ENCODE peak calls at places on chromosomes 1 and 21, in five cellular contexts. H is H9, K is transverse colon, O is uterus, I is dorsolateral prefrontal cortex. R is an unnamed sample.

GRCh38 chr1:174194451-174194850 is 35.1 kb downstream of the RABGAP1L start:
- DNase-seq in H (no peak), K (no peak), O (no peak), I (no peak), R (no peak)

GRCh38 chr21:27581168-27581567 is 614.3 kb upstream of the ADAMTS5 start:
- DNase-seq in H (no peak), K (no peak), O (no peak), I (no peak), R (no peak)

GRCh38 chr1:12617901-12618660 is at the start of gene DHRS3:
- DNase-seq in H (peak), K (peak), O (peak), I (peak), R (peak)

GRCh38 chr1:59653968-59654367 is 160.8 kb upstream of the HOOK1 start:
- DNase-seq in H (no peak), K (no peak), O (no peak), I (no peak), R (no peak)

GRCh38 chr1:28364888-28365287 is 4.7 kb upstream of the PHACTR4 start:
- DNase-seq in H (no peak), K (no peak), O (no peak), I (no peak), R (no peak)

GRCh38 chr1:59289570-59289969 is 7.3 kb upstream of the FGGY start:
- DNase-seq in H (no peak), K (no peak), O (no peak), I (no peak), R (no peak)

GRCh38 chr1:239819075-239819474 is 272.6 kb upstream of the FMN2 start:
- DNase-seq in H (no peak), K (no peak), O (no peak), I (no peak), R (no peak)

GRCh38 chr21:32597205-32597604 is 11.9 kb upstream of the TCP10L start:
- DNase-seq in H (no peak), K (no peak), O (no peak), I (no peak), R (no peak)

GRCh38 chr1:153697191-153697872 is 18.8 kb downstream of the NPR1 start:
- DNase-seq in H (peak), K (no peak), O (peak), I (no peak), R (peak)

GRCh38 chr1:173253046-173253445 is 45.9 kb upstream of the TNFSF4 start:
- DNase-seq in H (no peak), K (no peak), O (no peak), I (no peak), R (no peak)

GRCh38 chr1:230681599-230681998 is 32.3 kb downstream of the AGT start:
- DNase-seq in H (no peak), K (no peak), O (no peak), I (no peak), R (no peak)

GRCh38 chr1:109873278-109874175 is 37.1 kb upstream of the CSF1 start:
- DNase-seq in H (no peak), K (no peak), O (no peak), I (no peak), R (no peak)

GRCh38 chr21:40567511-40567910 is 279.4 kb downstream of the DSCAM start:
- DNase-seq in H (no peak), K (no peak), O (no peak), I (no peak), R (no peak)

GRCh38 chr1:43531453-43531905 is 796 bp downstream of the PTPRF start:
- DNase-seq in H (no peak), K (peak), O (peak), I (no peak), R (no peak)

GRCh38 chr1:198623920-198624647 is 14.8 kb upstream of the PTPRC start:
- DNase-seq in H (no peak), K (no peak), O (no peak), I (no peak), R (no peak)

GRCh38 chr1:237270338-237270737 is 228.4 kb downstream of the RYR2 start:
- DNase-seq in H (no peak), K (no peak), O (no peak), I (no peak), R (no peak)

GRCh38 chr1:5495596-5496410 is 496.4 kb downstream of the NPHP4 start:
- DNase-seq in H (no peak), K (no peak), O (no peak), I (no peak), R (no peak)

GRCh38 chr1:66333463-66334232 is 200.3 kb upstream of the SGIP1 start:
- DNase-seq in H (no peak), K (peak), O (no peak), I (no peak), R (peak)

GRCh38 chr1:218383681-218384080 is 38.5 kb downstream of the TGFB2 start:
- DNase-seq in H (no peak), K (no peak), O (no peak), I (no peak), R (no peak)

GRCh38 chr21:31604591-31605190 is 54.8 kb upstream of the SOD1 start:
- DNase-seq in H (peak), K (peak), O (peak), I (peak), R (peak)

GRCh38 chr1:246592695-246593094 is 26.4 kb downstream of the CNST start:
- DNase-seq in H (no peak), K (no peak), O (no peak), I (no peak), R (no peak)

GRCh38 chr1:19185976-19186375 is 24.1 kb downstream of the UBR4 start:
- DNase-seq in H (no peak), K (no peak), O (no peak), I (no peak), R (no peak)

GRCh38 chr1:59033761-59034160 is 249.9 kb upstream of the JUN start:
- DNase-seq in H (no peak), K (no peak), O (no peak), I (no peak), R (no peak)

GRCh38 chr1:222924140-222924706 is 109.4 kb downstream of the DISP1 start:
- DNase-seq in H (no peak), K (no peak), O (no peak), I (no peak), R (no peak)

GRCh38 chr1:180188103-180188506 is 33.4 kb downstream of the QSOX1 start:
- DNase-seq in H (peak), K (peak), O (peak), I (peak), R (no peak)

GRCh38 chr1:248884632-248885295 is 21.3 kb upstream of the PGBD2 start:
- DNase-seq in H (no peak), K (no peak), O (no peak), I (no peak), R (no peak)

GRCh38 chr21:33265664-33266049 is 510 bp upstream of the IL10RB start:
- DNase-seq in H (peak), K (peak), O (no peak), I (no peak), R (peak)

GRCh38 chr1:155104605-155105534 is 22.8 kb upstream of the EFNA1 start:
- DNase-seq in H (no peak), K (no peak), O (no peak), I (no peak), R (no peak)

GRCh38 chr1:151968058-151968457 is 25.6 kb downstream of the S100A10 start:
- DNase-seq in H (peak), K (peak), O (no peak), I (no peak), R (no peak)

GRCh38 chr1:13620825-13621224 is 37.2 kb downstream of the PDPN start:
- DNase-seq in H (no peak), K (no peak), O (no peak), I (no peak), R (no peak)

GRCh38 chr1:88175631-88176226 is 508.3 kb upstream of the PKN2 start:
- DNase-seq in H (no peak), K (peak), O (no peak), I (peak), R (no peak)

GRCh38 chr1:65459397-65459768 is 38.9 kb downstream of the LEPR start:
- DNase-seq in H (no peak), K (no peak), O (no peak), I (peak), R (no peak)

GRCh38 chr21:42221581-42222345 is 2.8 kb downstream of the ABCG1 start:
- DNase-seq in H (no peak), K (no peak), O (no peak), I (no peak), R (no peak)

GRCh38 chr1:230330157-230330556 is 96.0 kb downstream of the PGBD5 start:
- DNase-seq in H (no peak), K (no peak), O (no peak), I (no peak), R (no peak)

GRCh38 chr1:199089393-199090122 is 450.7 kb downstream of the PTPRC start:
- DNase-seq in H (no peak), K (no peak), O (no peak), I (no peak), R (no peak)

GRCh38 chr1:68758666-68759209 is 261.9 kb upstream of the DEPDC1 start:
- DNase-seq in H (peak), K (no peak), O (no peak), I (no peak), R (no peak)

GRCh38 chr1:30283199-30283962 is 440.0 kb downstream of the MATN1 start:
- DNase-seq in H (no peak), K (no peak), O (no peak), I (no peak), R (no peak)

GRCh38 chr1:205950826-205951549 is 7.7 kb upstream of the SLC26A9 start:
- DNase-seq in H (no peak), K (no peak), O (no peak), I (no peak), R (peak)

GRCh38 chr1:241849345-241849695 is 1.3 kb downstream of the EXO1 start:
- DNase-seq in H (no peak), K (no peak), O (no peak), I (no peak), R (no peak)
- TF ChIP-seq CTCF in H (no peak), K (no peak), O (no peak), I (no peak), R (no peak)

DNA sequence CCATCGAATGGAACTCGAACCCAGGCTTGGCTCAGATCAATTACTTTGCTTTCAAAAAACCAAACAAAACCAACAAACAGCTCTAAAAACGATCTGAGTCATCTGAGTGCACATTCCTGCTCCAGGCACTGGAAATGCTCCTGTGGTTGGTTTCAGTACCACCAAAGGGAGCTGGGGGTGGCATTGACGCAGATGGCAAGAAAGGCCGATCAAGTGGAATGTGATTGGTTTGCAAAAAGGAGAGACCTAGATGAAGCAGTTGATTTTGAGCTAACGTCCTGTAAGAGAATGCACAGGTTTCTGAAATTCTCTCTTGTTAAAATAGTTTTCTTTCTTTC is 39.5 kb downstream of the PIK3CD start:
- DNase-seq in H (no peak), K (no peak), O (no peak), I (no peak), R (no peak)
- H3K27ac ChIP-seq in H (no peak), K (no peak), O (no peak), I (no peak), R (no peak)

GRCh38 chr1:22658385-22659163 is 5.5 kb downstream of the C1QB start:
- DNase-seq in H (no peak), K (no peak), O (no peak), I (no peak), R (no peak)
- TF ChIP-seq CTCF in H (peak), K (no peak), O (no peak), I (no peak), R (no peak)

GRCh38 chr1:212594640-212595039 is 13.9 kb upstream of the ATF3 start:
- DNase-seq in H (no peak), K (no peak), O (no peak), I (no peak), R (no peak)

GRCh38 chr1:212595229-212595628 is 13.3 kb upstream of the ATF3 start:
- DNase-seq in H (peak), K (no peak), O (no peak), I (no peak), R (no peak)

GRCh38 chr1:212595787-212596714 is 12.5 kb upstream of the ATF3 start:
- DNase-seq in H (no peak), K (peak), O (no peak), I (no peak), R (no peak)

GRCh38 chr1:212597495-212597894 is 11.1 kb upstream of the ATF3 start:
- DNase-seq in H (no peak), K (no peak), O (no peak), I (no peak), R (no peak)

DNA sequence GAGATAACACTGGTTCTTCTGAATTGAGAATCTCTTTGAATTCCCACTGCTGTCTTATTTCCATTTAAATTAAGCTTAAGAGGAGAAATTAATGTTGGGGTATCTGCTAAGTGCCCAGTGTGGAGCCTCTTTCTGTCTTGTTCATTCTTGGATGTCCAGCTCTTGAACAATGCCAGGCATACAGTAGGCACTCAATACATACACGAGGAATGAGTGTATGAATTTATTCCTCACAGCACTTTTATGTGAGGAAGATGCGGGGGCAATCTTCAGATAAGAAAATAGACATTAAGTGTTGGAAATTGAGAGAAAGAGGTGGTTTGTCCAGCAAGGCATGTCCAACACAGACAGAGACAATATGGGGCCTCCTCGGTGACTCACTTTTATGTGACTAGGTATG is 11.8 kb upstream of the ATF3 start:
- DNase-seq in H (no peak), K (no peak), O (no peak), I (no peak), R (no peak)
- H3K27ac ChIP-seq in H (no peak), K (peak), O (peak), I (no peak), R (no peak)

GRCh38 chr1:228240411-228241240 is 32.8 kb downstream of the OBSCN start:
- DNase-seq in H (no peak), K (no peak), O (no peak), I (no peak), R (no peak)

GRCh38 chr1:228236744-228237143 is 28.9 kb downstream of the OBSCN start:
- DNase-seq in H (peak), K (peak), O (no peak), I (no peak), R (no peak)

GRCh38 chr1:228238461-228238860 is 30.6 kb downstream of the OBSCN start:
- DNase-seq in H (no peak), K (no peak), O (no peak), I (no peak), R (no peak)

GRCh38 chr1:228241259-228241658 is 33.4 kb downstream of the OBSCN start:
- DNase-seq in H (no peak), K (no peak), O (no peak), I (no peak), R (no peak)

DNA sequence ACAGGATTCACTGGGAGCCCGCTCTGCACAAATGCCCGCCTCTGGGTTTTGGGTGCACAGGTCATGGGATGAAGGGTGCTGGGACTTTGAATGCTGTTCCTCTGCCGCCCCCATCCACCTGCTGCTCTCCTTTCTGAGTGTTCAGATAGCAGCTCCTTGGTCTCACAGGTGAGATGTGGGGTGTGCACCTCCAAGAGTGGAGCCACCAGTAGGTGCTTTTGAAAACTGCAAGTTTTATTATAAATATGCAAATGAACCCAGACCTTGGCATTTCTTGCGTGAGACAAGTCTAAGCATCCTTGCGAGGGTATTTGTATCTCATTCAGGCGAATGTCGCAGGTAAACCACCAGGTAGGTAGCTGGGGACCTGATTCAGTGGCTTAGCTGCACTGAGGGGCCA is 30.2 kb downstream of the OBSCN start:
- DNase-seq in H (no peak), K (no peak), O (no peak), I (no peak), R (no peak)
- TF ChIP-seq CTCF in H (no peak), K (no peak), O (no peak), I (no peak), R (no peak)

DNA sequence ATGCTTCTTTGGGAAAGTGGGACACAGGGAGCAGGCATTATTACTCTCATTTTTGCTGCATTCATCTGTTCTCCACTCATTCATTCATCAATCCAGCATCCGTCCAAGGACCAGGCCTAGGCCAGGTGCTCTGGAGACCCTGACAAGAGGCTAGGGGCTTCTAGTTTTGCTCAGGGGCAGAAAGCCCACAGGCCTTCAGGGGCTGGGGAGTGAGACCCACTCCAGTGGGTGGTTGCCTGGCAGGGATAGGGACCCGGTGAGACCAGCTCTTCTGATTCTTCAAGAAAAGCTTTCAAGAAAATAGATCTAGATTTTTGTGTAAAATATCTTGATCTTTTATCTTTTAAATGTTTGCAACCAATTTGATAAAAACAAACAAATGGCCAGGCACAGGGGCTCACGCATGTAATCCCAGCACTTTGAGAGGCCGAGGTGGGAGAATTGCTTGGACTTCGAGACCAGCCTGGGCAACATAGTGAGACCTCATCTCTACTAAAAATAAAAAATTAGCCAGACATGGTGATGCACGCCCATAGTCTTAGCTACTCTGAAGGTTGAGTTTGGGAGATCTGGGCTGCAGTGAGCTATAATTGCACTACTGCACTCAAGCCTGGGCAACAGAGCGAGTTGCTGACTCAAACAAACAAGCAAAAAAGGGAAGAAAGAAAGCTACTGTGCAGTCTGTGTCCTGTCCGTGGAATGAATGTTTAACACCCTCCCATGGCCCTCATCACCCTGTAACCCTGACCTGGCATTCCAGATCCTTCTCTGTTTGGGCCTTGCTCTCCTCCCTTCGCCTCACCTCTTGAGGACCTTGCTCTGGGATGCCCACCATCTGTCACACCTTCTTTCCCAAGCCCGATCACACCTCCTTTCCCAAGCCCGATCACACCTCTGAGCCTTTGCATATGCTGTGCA is 17.3 kb upstream of the LRP8 start:
- DNase-seq in H (peak), K (no peak), O (no peak), I (no peak), R (peak)
- H3K27ac ChIP-seq in H (no peak), K (no peak), O (no peak), I (no peak), R (no peak)

DNA sequence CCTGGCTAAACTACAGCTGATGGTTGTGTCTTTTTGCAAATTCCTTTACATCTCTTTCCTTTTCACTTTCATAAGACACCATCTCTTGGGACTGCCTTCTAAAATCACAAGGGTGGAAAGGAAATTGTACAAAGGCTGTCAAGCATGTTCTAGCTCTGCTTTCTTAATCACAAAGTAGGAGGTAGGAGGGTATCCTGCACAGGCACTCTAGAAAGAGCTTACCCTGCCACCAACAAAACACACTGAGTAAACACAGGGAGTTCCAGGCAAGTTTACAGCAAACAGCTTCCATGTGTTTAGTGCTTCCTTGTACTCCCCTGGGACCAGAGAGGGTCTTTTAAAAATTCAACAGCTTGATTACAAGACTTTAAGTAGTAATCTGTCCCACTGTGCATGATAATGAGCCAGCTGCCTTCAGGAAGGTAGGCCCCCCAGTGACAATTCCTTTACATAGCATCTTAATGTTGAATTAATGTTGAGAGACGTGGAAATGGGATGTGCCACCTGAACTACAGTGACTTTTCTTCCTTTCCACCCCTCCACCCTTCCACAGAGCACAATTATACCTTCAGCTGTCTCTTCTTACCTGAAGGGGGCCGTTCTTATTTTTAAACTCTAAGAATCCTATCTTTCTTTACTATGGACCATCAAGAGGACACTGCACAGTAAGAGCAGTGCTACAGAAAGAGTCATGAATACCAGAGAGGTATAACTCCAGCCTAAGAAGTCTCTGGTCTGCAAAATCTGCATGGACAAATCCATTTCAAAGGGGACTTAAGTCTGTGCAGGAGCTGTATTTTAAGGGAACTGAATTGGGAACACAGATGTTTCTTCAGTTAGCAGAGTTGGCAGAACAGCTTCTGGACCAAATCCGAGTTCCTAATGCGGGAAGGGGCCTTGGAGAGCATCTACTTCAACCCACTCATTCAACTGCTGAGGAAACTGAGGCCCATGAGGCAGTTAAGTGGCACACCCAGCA is 2.2 kb downstream of the PLPP3 start:
- DNase-seq in H (peak), K (no peak), O (no peak), I (no peak), R (peak)
- TF ChIP-seq CTCF in H (peak), K (peak), O (peak), I (peak), R (peak)

GRCh38 chr1:38041941-38042834 is 4.4 kb downstream of the POU3F1 start:
- DNase-seq in H (no peak), K (no peak), O (no peak), I (no peak), R (no peak)
- H3K27ac ChIP-seq in H (no peak), K (no peak), O (no peak), I (no peak), R (no peak)

R was measured in tibial artery.